ENCODE peak calls at places on chromosomes 12 and 14, in five cellular contexts. W, P, N, T and Q are unnamed samples.

GRCh38 chr12:98352218-98352811 is 163.1 kb upstream of the TMPO start:
- DNase-seq in W (peak; percentile 62), P (peak; percentile 43), N (no peak), T (peak; percentile 72), Q (peak; percentile 91)

GRCh38 chr12:124713436-124714082 is 146.1 kb upstream of the NCOR2 start:
- DNase-seq in W (peak; percentile 85), P (peak; percentile 61), N (no peak), T (peak; percentile 92), Q (peak; percentile 89)

GRCh38 chr12:118704517-118704916 is 276.8 kb upstream of the SRRM4 start:
- DNase-seq in W (no peak), P (no peak), N (no peak), T (no peak), Q (no peak)

GRCh38 chr12:53052419-53053222 is 2.8 kb downstream of the TNS2 start:
- DNase-seq in W (peak; percentile 92), P (peak; percentile 65), N (peak; percentile 49), T (peak; percentile 86), Q (peak; percentile 85)

GRCh38 chr12:105928436-105928835 is 210.3 kb downstream of the NUAK1 start:
- DNase-seq in W (no peak), P (no peak), N (no peak), T (no peak), Q (no peak)

GRCh38 chr12:1798734-1799067 is 21.7 kb upstream of the LRTM2 start:
- DNase-seq in W (no peak), P (no peak), N (no peak), T (no peak), Q (no peak)

GRCh38 chr14:103361868-103362267 is 23.3 kb upstream of the MARK3 start:
- DNase-seq in W (peak; percentile 98), P (no peak), N (no peak), T (peak; percentile 98), Q (peak; percentile 99)

GRCh38 chr12:93676408-93677194 is 574 bp upstream of the CRADD start:
- DNase-seq in W (no peak), P (no peak), N (peak; percentile 0), T (no peak), Q (no peak)

GRCh38 chr14:84686550-84686949 is 843.4 kb upstream of the FLRT2 start:
- DNase-seq in W (no peak), P (no peak), N (no peak), T (no peak), Q (no peak)

GRCh38 chr14:105419305-105420091 is at the start of gene MTA1:
- DNase-seq in W (peak; percentile 14), P (peak; percentile 77), N (no peak), T (no peak), Q (peak; percentile 8)

GRCh38 chr14:67863223-67863622 is 43.6 kb downstream of the RAD51B start:
- DNase-seq in W (no peak), P (no peak), N (no peak), T (no peak), Q (no peak)

GRCh38 chr12:12466157-12466556 is 96.5 kb downstream of the DUSP16 start:
- DNase-seq in W (no peak), P (no peak), N (no peak), T (no peak), Q (no peak)

GRCh38 chr12:68334136-68334535 is 2.0 kb upstream of the MDM1 start:
- DNase-seq in W (no peak), P (no peak), N (peak; percentile 44), T (no peak), Q (no peak)

GRCh38 chr12:94240171-94240570 is 91.8 kb downstream of the PLXNC1 start:
- DNase-seq in W (no peak), P (no peak), N (no peak), T (no peak), Q (no peak)

GRCh38 chr14:89911018-89911919 is 43.3 kb downstream of the EFCAB11 start:
- DNase-seq in W (peak; percentile 67), P (peak; percentile 58), N (no peak), T (peak; percentile 67), Q (peak; percentile 75)

GRCh38 chr12:67434653-67435375 is 165.7 kb downstream of the CAND1 start:
- DNase-seq in W (peak; percentile 96), P (peak; percentile 66), N (no peak), T (peak; percentile 96), Q (peak; percentile 99)

GRCh38 chr12:116474331-116474730 is 84.8 kb upstream of the MAP1LC3B2 start:
- DNase-seq in W (no peak), P (no peak), N (no peak), T (peak; percentile 30), Q (no peak)

GRCh38 chr12:53625373-53625945 is 723 bp downstream of the ATF7 start:
- DNase-seq in W (no peak), P (no peak), N (no peak), T (no peak), Q (no peak)

GRCh38 chr12:92094751-92095161 is 50.9 kb downstream of the BTG1 start:
- DNase-seq in W (peak; percentile 32), P (no peak), N (no peak), T (peak; percentile 58), Q (peak; percentile 30)

GRCh38 chr14:54132485-54132884 is 175.9 kb upstream of the BMP4 start:
- DNase-seq in W (no peak), P (no peak), N (no peak), T (no peak), Q (no peak)

GRCh38 chr12:64672925-64673409 is 62.7 kb downstream of the RASSF3 start:
- DNase-seq in W (peak; percentile 54), P (peak; percentile 58), N (peak; percentile 78), T (peak; percentile 30), Q (peak; percentile 66)